ENCODE peak calls at places on chromosomes 4 and X, in eight cellular contexts. S is stimulated activated naive B cell treated with anti-CD40 and anti-IgM and Interleukin-4, amounts not matched to agents 10 μg/mL and 1 μg/mL and 100 μg/mL, for 72 hours; L is NCI-H510A; N is Panc1; H is NCI-H1694; F is nephron progenitor cell; K is OCI-LY7; Y is Calu3. D is an unnamed sample.

GRCh38 chrX:119871245-119871598 is 311 bp downstream of the RNF113A start:
- DNase-seq in S (no peak), L (peak), N (peak), H (no peak), F (no peak), K (no peak), Y (no peak), D (no peak)

GRCh38 chr4:111689731-111690130 is 455.5 kb upstream of the FAM241A start:
- DNase-seq in S (no peak), L (no peak), N (no peak), H (no peak), F (no peak), K (no peak), Y (no peak), D (no peak)

GRCh38 chr4:141786921-141787320 is 150.5 kb downstream of the IL15 start:
- DNase-seq in S (no peak), L (no peak), N (no peak), H (no peak), F (no peak), K (no peak), Y (no peak), D (no peak)

GRCh38 chr4:8270912-8271815 is 1.6 kb downstream of the HTRA3 start:
- DNase-seq in S (no peak), L (no peak), N (no peak), H (no peak), F (no peak), K (no peak), Y (no peak), D (no peak)

GRCh38 chrX:133068461-133068860 is 28.4 kb downstream of the USP26 start:
- DNase-seq in S (no peak), L (no peak), N (no peak), H (no peak), F (no peak), K (no peak), Y (no peak), D (no peak)

GRCh38 chr4:82866706-82867385 is 24.1 kb downstream of the SEC31A start:
- DNase-seq in S (no peak), L (no peak), N (no peak), H (no peak), F (no peak), K (no peak), Y (no peak), D (no peak)

GRCh38 chr4:160299177-160299576 is 1196.3 kb downstream of the RAPGEF2 start:
- DNase-seq in S (no peak), L (no peak), N (no peak), H (no peak), F (no peak), K (no peak), Y (no peak), D (no peak)

GRCh38 chr4:78951862-78952472 is 12.7 kb upstream of the PAQR3 start:
- DNase-seq in S (no peak), L (no peak), N (peak), H (peak), F (peak), K (peak), Y (peak), D (peak)

GRCh38 chr4:153232768-153233167 is 28.5 kb downstream of the TRIM2 start:
- DNase-seq in S (no peak), L (no peak), N (no peak), H (no peak), F (peak), K (peak), Y (peak), D (no peak)

GRCh38 chr4:53928825-53929224 is 135.6 kb downstream of the CHIC2 start:
- DNase-seq in S (no peak), L (no peak), N (no peak), H (no peak), F (no peak), K (no peak), Y (no peak), D (no peak)

GRCh38 chrX:51507551-51507950 is 11.2 kb upstream of the NUDT11 start:
- DNase-seq in S (no peak), L (no peak), N (no peak), H (no peak), F (no peak), K (no peak), Y (no peak), D (no peak)

GRCh38 chr4:6469144-6469543 is 3.3 kb downstream of the PPP2R2C start:
- DNase-seq in S (no peak), L (no peak), N (no peak), H (no peak), F (no peak), K (no peak), Y (no peak), D (no peak)

GRCh38 chr4:47278631-47279030 is 184.9 kb downstream of the COMMD8 start:
- DNase-seq in S (no peak), L (no peak), N (no peak), H (peak), F (no peak), K (no peak), Y (no peak), D (peak)